ENCODE peak calls at places on chromosomes 1 and 21, in eight cellular contexts. J, R, N, Z, Q, U, C and D are unnamed samples.

GRCh38 chr1:63124666-63125191 is 197.6 kb upstream of the FOXD3 start:
- DNase-seq in Z (peak; percentile 13), C (no peak), U (no peak), J (peak; percentile 95), R (no peak), N (no peak), Q (no peak), D (peak; percentile 85)

GRCh38 chr1:246569248-246570238 is 3.3 kb downstream of the CNST start:
- DNase-seq in R (no peak), N (no peak), U (no peak), Q (no peak), Z (peak; percentile 12), J (no peak), C (no peak), D (peak; percentile 25)

GRCh38 chr1:207362962-207363858 is 41.7 kb downstream of the CD55 start:
- DNase-seq in J (peak; percentile 30), Z (peak; percentile 11), R (no peak), N (no peak), Q (no peak), U (no peak), C (no peak), D (peak; percentile 64)

GRCh38 chr1:214427871-214428277 is 123.5 kb downstream of the PTPN14 start:
- DNase-seq in Z (peak; percentile 98), U (no peak), R (peak; percentile 50), Q (no peak), J (peak; percentile 95), N (no peak), C (no peak), D (peak; percentile 95)

GRCh38 chr1:229781453-229781852 is 155.4 kb downstream of the URB2 start:
- DNase-seq in J (no peak), R (peak; percentile 3), U (peak; percentile 15), C (peak; percentile 10), Q (no peak), N (no peak), Z (no peak), D (no peak)

GRCh38 chr1:67916439-67916886 is 83.2 kb upstream of the GNG12 start:
- DNase-seq in U (no peak), Z (no peak), Q (no peak), R (no peak), N (no peak), C (no peak), J (no peak), D (no peak)

GRCh38 chr21:31985398-31985797 is 112.6 kb downstream of the HUNK start:
- DNase-seq in R (no peak), J (no peak), C (no peak), N (no peak), Q (no peak), U (no peak), Z (no peak), D (no peak)

GRCh38 chr1:228141082-228141870 is 1.2 kb downstream of the GUK1 start:
- DNase-seq in Q (no peak), U (no peak), Z (no peak), C (peak; percentile 67), J (peak; percentile 16), N (peak; percentile 77), R (no peak), D (peak; percentile 87)

GRCh38 chr1:226634156-226634588 is 85.6 kb downstream of the STUM start:
- DNase-seq in Z (peak; percentile 76), Q (peak; percentile 87), R (peak; percentile 85), N (peak; percentile 79), C (peak; percentile 86), U (no peak), J (peak; percentile 61), D (peak; percentile 75)

GRCh38 chr1:245051349-245052221 is 103.2 kb upstream of the KIF26B start:
- DNase-seq in Z (peak; percentile 98), R (peak; percentile 66), N (peak; percentile 43), C (peak; percentile 36), J (no peak), Q (no peak), U (no peak), D (peak; percentile 81)

GRCh38 chr1:185280589-185280988 is 36.5 kb downstream of the IVNS1ABP start:
- DNase-seq in Q (no peak), J (no peak), R (no peak), Z (no peak), C (no peak), N (no peak), U (no peak), D (no peak)

GRCh38 chr1:52669696-52670095 is 28.5 kb downstream of the COA7 start:
- DNase-seq in Z (no peak), U (no peak), J (no peak), N (no peak), Q (no peak), C (no peak), R (no peak), D (peak; percentile 47)

GRCh38 chr1:165169729-165170128 is 186.8 kb downstream of the LMX1A start:
- DNase-seq in Q (no peak), Z (no peak), J (no peak), U (no peak), R (no peak), C (no peak), N (no peak), D (no peak)

GRCh38 chr1:162541619-162542141 is 19.8 kb upstream of the UAP1 start:
- DNase-seq in Z (no peak), Q (no peak), R (no peak), U (peak; percentile 68), N (peak; percentile 62), C (no peak), J (peak; percentile 97), D (peak; percentile 97)

GRCh38 chr1:245807306-245807705 is 652.5 kb downstream of the KIF26B start:
- DNase-seq in R (no peak), U (no peak), N (no peak), C (no peak), Q (no peak), J (peak; percentile 51), Z (peak; percentile 95), D (peak; percentile 35)

GRCh38 chr1:84265867-84266266 is 35.6 kb upstream of the SAMD13 start:
- DNase-seq in J (no peak), Z (no peak), C (no peak), R (no peak), Q (no peak), U (no peak), N (no peak), D (no peak)

GRCh38 chr1:43121251-43121650 is 50.8 kb downstream of the EBNA1BP2 start:
- DNase-seq in C (no peak), N (no peak), Z (no peak), J (no peak), R (no peak), U (no peak), Q (no peak), D (no peak)
- H3K4me3 ChIP-seq in C (no peak overlapping the region), N (no peak overlapping the region), Z (no peak overlapping the region), J (peak overlapping the region; percentile 49), R (peak overlapping the region; percentile 43), U (no peak overlapping the region), Q (peak overlapping the region; percentile 54), D (no peak overlapping the region)

DNA sequence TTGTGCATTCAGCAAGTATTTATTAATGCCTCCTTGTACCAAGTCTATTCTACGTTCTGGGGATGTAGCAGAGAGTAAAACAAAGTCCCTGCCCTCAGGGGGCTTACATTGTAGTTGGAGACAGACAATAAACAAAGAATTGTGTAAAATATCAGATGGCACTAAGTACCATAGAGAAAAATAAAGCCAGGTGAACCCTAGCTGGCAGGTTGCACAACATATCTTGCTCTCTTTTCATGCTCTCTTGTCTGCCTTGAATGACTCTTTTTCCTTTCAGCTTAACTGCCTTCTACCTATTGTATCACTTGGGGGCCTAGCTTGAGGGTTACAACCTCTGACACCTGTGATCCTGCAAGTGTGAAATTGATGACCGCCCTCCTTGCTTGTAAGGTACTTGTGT is 20.7 kb upstream of the FASLG start:
- DNase-seq in U (no peak), Q (no peak), C (no peak), Z (no peak), J (no peak), N (no peak), R (no peak), D (no peak)
- TF ChIP-seq CTCF in U (no peak), Q (no peak), C (no peak), Z (no peak), J (no peak), N (no peak), R (no peak), D (no peak)

DNA sequence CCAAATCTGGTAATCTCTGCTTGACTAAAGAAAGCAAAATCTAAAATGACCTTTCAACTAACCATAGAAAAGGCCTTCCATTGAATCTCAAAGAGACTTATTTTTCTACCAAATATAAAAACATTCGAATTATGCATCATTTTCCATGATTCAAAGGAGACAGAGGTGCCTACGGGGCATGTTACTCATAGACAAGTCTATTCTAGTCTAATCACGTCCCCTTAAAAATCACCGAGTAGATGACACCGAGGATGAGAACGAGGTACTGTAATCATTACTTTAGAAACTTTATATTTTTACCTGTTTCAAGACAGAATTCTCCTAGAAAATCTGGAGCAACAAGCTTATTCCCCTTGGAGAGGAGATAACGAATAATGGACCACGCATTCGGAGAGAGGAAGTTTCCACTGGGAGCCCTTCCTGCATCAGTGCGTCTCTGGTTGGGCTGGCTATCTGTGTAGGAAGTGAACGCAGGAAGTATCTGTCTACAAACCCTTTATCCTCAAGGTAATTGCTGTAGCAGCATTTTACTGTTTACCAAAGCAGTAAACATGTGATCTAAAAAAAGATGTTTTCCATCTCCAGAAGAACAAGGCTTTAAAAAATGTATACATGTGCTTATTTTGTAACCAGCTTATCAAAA is 9.5 kb downstream of the ERG start:
- DNase-seq in R (no peak), Q (no peak), Z (no peak), J (no peak), C (no peak), U (no peak), N (no peak), D (no peak)
- H3K4me3 ChIP-seq in R (no peak overlapping the region), Q (no peak overlapping the region), Z (no peak overlapping the region), J (no peak overlapping the region), C (no peak overlapping the region), U (no peak overlapping the region), N (no peak overlapping the region), D (no peak overlapping the region)

GRCh38 chr1:111204211-111204883 is 3.9 kb upstream of the DENND2D start:
- DNase-seq in R (no peak), Q (no peak), C (peak; percentile 54), J (no peak), N (peak; percentile 25), U (no peak), Z (no peak), D (no peak)

GRCh38 chr1:111204923-111205723 is 4.7 kb upstream of the DENND2D start:
- DNase-seq in C (no peak), N (no peak), J (no peak), R (no peak), U (no peak), Q (no peak), Z (peak; percentile 43), D (no peak)

GRCh38 chr1:111202707-111203623 is 2.5 kb upstream of the DENND2D start:
- DNase-seq in Z (peak; percentile 60), N (no peak), J (no peak), U (no peak), Q (no peak), C (no peak), R (no peak), D (no peak)

GRCh38 chr1:111202366-111202706 is 1.9 kb upstream of the DENND2D start:
- DNase-seq in U (no peak), Z (no peak), Q (no peak), N (no peak), R (no peak), C (no peak), J (no peak), D (no peak)

DNA sequence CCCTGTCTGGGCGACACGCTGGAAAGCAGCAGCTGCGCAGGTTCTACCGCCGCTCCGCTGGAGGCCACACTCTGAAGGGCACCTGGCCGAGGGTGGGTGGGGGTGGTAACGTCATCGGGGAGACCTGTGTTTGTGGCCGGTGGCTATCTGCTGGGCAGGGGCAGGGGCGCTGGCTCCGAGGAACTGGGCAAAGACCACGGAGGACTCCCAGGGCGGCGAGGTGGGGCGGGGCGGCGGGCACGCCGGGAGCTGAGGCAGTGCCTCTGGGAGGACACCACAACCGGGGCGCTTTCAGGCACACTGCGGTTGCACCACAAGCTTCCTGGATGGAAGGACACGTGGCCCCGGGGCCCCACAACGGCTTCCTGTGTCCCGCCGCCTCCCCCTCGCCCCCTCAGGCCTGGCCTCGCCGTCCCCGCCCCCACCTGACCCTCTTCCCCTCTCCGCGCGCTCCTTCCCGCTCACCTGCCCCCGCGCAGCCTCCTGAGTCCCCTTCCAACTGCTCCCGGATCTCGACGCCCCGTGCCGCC is 3.3 kb upstream of the DENND2D start:
- DNase-seq in U (peak; percentile 70), R (peak; percentile 66), Q (no peak), N (peak; percentile 65), C (peak; percentile 72), J (no peak), Z (peak; percentile 98), D (peak; percentile 27)
- TF ChIP-seq CTCF in U (no peak), R (no peak), Q (no peak), N (no peak), C (no peak), J (no peak), Z (no peak), D (no peak)